ENCODE peak calls at places on chromosomes 6 and 20, in five cellular contexts. C, R, A, B and P are unnamed samples.

GRCh38 chr20:37204056-37204455 is 24.7 kb upstream of the MROH8 start:
- DNase-seq in C (no peak), R (no peak), A (no peak), B (no peak), P (no peak)

GRCh38 chr6:130617658-130618057 is 209.5 kb upstream of the SMLR1 start:
- DNase-seq in C (no peak), R (no peak), A (no peak), B (no peak), P (no peak)

GRCh38 chr6:159989882-159990480 is 21.1 kb downstream of the IGF2R start:
- DNase-seq in C (no peak), R (no peak), A (no peak), B (no peak), P (no peak)

GRCh38 chr6:108661430-108661829 is 100.7 kb downstream of the FOXO3 start:
- DNase-seq in C (no peak), R (no peak), A (no peak), B (no peak), P (no peak)

GRCh38 chr6:30013296-30013922 is 47.7 kb upstream of the POLR1H start:
- DNase-seq in C (no peak), R (no peak), A (no peak), B (peak), P (peak)

GRCh38 chr20:2282181-2282580 is 13.6 kb upstream of the TGM3 start:
- DNase-seq in C (no peak), R (no peak), A (no peak), B (no peak), P (no peak)

GRCh38 chr6:127914240-127914639 is 13.4 kb upstream of the THEMIS start:
- DNase-seq in C (no peak), R (no peak), A (no peak), B (no peak), P (no peak)

GRCh38 chr6:64062960-64063683 is 427.5 kb downstream of the PHF3 start:
- DNase-seq in C (no peak), R (no peak), A (no peak), B (no peak), P (peak)

GRCh38 chr6:168130683-168131371 is 51.8 kb upstream of the FRMD1 start:
- DNase-seq in C (no peak), R (no peak), A (no peak), B (no peak), P (no peak)

GRCh38 chr6:122432816-122433215 is 33.4 kb downstream of the HSF2 start:
- DNase-seq in C (no peak), R (no peak), A (no peak), B (no peak), P (no peak)

GRCh38 chr6:25485820-25486559 is 166.0 kb upstream of the SCGN start:
- DNase-seq in C (no peak), R (no peak), A (peak), B (peak), P (no peak)

GRCh38 chr6:67683960-67684359 is 951.1 kb upstream of the ADGRB3 start:
- DNase-seq in C (no peak), R (no peak), A (no peak), B (no peak), P (no peak)

GRCh38 chr6:49775043-49775442 is 12.0 kb downstream of the PGK2 start:
- DNase-seq in C (no peak), R (no peak), A (no peak), B (no peak), P (no peak)

GRCh38 chr20:5168582-5169396 is 42.0 kb downstream of the CDS2 start:
- DNase-seq in C (no peak), R (no peak), A (no peak), B (peak), P (no peak)

GRCh38 chr6:161305860-161306259 is 32.0 kb upstream of the AGPAT4 start:
- DNase-seq in C (no peak), R (no peak), A (no peak), B (no peak), P (no peak)

GRCh38 chr6:167576050-167576741 is 250.5 kb upstream of the AFDN start:
- DNase-seq in C (no peak), R (no peak), A (no peak), B (no peak), P (no peak)

GRCh38 chr20:14449323-14449722 is 111.9 kb upstream of the FLRT3 start:
- DNase-seq in C (no peak), R (no peak), A (no peak), B (no peak), P (no peak)

GRCh38 chr6:38495511-38495910 is 144.2 kb downstream of the BTBD9 start:
- DNase-seq in C (no peak), R (no peak), A (no peak), B (no peak), P (no peak)

GRCh38 chr20:53901064-53901463 is 169.3 kb downstream of the BCAS1 start:
- DNase-seq in C (no peak), R (no peak), A (no peak), B (no peak), P (peak)

GRCh38 chr20:37579091-37579490 is 51.4 kb upstream of the BLCAP start:
- DNase-seq in C (no peak), R (no peak), A (no peak), B (no peak), P (no peak)

GRCh38 chr6:158411998-158412397 is 99.7 kb downstream of the TULP4 start:
- DNase-seq in C (no peak), R (no peak), A (no peak), B (no peak), P (peak)

GRCh38 chr20:63831696-63832686 is 927 bp upstream of the ZBTB46 start:
- DNase-seq in C (no peak), R (no peak), A (no peak), B (no peak), P (peak)

GRCh38 chr6:27836080-27836782 is 76.0 kb downstream of the OR2B2 start:
- DNase-seq in C (no peak), R (no peak), A (no peak), B (peak), P (peak)

GRCh38 chr20:37535443-37536132 is 7.9 kb upstream of the BLCAP start:
- DNase-seq in C (no peak), R (no peak), A (no peak), B (no peak), P (peak)

GRCh38 chr6:13163161-13163944 is 165.0 kb downstream of the TBC1D7 start:
- DNase-seq in C (no peak), R (no peak), A (no peak), B (no peak), P (no peak)

GRCh38 chr6:56573142-56573541 is 69.5 kb downstream of the DST start:
- DNase-seq in C (no peak), R (no peak), A (no peak), B (no peak), P (no peak)

GRCh38 chr20:51958636-51959542 is 156.6 kb upstream of the SALL4 start:
- DNase-seq in C (no peak), R (no peak), A (no peak), B (peak), P (no peak)